ENCODE peak calls at places on chromosomes 3 and 15, in five cellular contexts. A, U, G, P and D are unnamed samples.
A peak's percentile ranks its signal among the peaks of the same experiment; 100 is the strongest.

GRCh38 chr3:192010490-192010889 is 549.5 kb downstream of the PYDC2 start:
- DNase-seq in P (no peak), A (no peak), U (no peak), G (no peak), D (no peak)

GRCh38 chr3:11736136-11736833 is 92.6 kb upstream of the VGLL4 start:
- DNase-seq in U (no peak), A (no peak), P (no peak), G (no peak), D (no peak)

GRCh38 chr15:62124953-62125263 is 40.2 kb downstream of the C2CD4B start:
- DNase-seq in A (no peak), U (no peak), G (no peak), P (no peak), D (no peak)

GRCh38 chr3:97896129-97896528 is 74.3 kb downstream of the CRYBG3 start:
- DNase-seq in G (no peak), A (no peak), P (no peak), U (no peak), D (no peak)

GRCh38 chr3:10772230-10773161 is 43.5 kb upstream of the SLC6A11 start:
- DNase-seq in A (no peak), U (peak; percentile 36), G (no peak), P (no peak), D (no peak)

GRCh38 chr3:184171562-184171961 is 3.1 kb upstream of the AP2M1 start:
- DNase-seq in P (no peak), U (peak; percentile 62), A (no peak), G (no peak), D (peak; percentile 38)

GRCh38 chr15:92869263-92869940 is 30.7 kb upstream of the CHD2 start:
- DNase-seq in A (no peak), P (no peak), U (peak; percentile 81), G (no peak), D (peak; percentile 61)

GRCh38 chr15:61063875-61064320 is 165.2 kb downstream of the RORA start:
- DNase-seq in U (peak; percentile 70), G (no peak), P (no peak), A (no peak), D (no peak)

GRCh38 chr15:42371125-42371524 is 11.8 kb downstream of the CAPN3 start:
- DNase-seq in A (no peak), U (peak; percentile 32), G (no peak), P (peak; percentile 23), D (peak; percentile 50)

GRCh38 chr15:98959640-98960007 is 48.0 kb downstream of the PGPEP1L start:
- DNase-seq in P (no peak), U (no peak), G (no peak), A (no peak), D (no peak)

GRCh38 chr15:74525328-74525727 is 15.7 kb upstream of the ARID3B start:
- DNase-seq in P (no peak), G (no peak), U (peak; percentile 58), A (no peak), D (no peak)

GRCh38 chr3:151925419-151925818 is 52.0 kb downstream of the SUCNR1 start:
- DNase-seq in U (no peak), A (no peak), P (no peak), G (no peak), D (no peak)

GRCh38 chr15:86850939-86851338 is 771.3 kb downstream of the AGBL1 start:
- DNase-seq in P (no peak), G (peak; percentile 28), U (no peak), A (no peak), D (no peak)

GRCh38 chr3:44914936-44915335 is 40.5 kb downstream of the TGM4 start:
- DNase-seq in A (peak; percentile 48), U (peak; percentile 44), P (no peak), G (peak; percentile 46), D (no peak)

DNA sequence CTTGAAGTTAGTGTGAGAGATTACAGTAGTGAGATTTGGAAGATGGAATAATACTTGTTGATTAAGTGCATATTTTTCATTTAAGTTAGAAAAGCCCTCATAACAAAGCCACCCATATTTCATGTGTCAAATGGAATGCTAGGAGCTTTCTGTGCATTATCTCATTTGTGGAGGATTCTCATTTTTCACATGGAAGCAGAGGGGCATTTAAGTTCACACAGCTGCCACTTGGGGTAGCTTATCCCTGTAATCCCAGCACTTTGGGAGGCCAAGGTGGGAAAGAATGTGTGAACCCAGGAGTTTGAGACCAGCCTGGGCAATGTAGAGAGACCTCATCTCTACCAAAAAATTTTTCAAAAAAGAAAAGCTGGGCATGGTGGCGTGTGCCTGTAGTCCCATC is 55.2 kb downstream of the RAB7A start:
- DNase-seq in P (no peak), G (no peak), A (no peak), U (no peak), D (no peak)
- TF ChIP-seq CTCF in P (no peak), G (no peak), A (no peak), U (no peak), D (no peak)

DNA sequence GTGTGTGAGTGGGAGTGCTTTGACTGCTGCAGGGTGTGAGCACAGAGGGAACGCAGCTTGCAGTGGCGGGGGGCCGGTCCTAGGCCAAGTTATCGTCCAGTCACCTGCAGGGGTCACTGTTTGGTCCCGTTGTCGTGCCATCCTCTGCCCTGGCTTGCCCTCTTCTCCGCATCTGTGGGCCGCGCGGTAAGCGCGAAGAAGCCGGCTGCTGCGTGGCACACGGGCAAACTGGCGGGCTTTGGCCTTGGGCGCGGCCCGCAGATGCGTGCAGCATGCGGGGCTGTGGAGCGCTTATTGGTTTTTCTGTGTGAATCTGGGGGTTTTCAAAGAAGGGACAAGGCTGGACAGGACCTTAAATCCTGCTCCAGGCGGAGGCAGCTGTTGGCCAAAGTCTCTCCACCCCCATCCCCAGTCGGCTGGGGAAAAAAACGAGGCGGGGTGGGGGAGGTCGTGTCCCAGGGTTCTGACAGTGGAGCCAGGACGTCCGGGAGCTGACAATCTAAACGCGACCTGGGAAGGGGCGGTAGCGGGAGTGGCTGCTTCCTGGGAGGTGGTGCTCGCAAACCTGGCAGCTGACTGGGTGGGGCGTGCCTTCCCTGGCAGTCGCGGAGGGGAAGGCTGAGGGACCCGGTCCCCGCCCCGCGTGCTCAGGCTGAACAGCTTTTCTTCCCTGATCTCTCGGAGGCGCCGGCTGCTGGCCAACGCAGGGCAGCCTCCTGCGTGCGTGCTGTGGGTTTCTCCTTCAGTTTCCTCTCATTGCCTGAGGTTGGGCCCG is 39.7 kb upstream of the VEPH1 start:
- DNase-seq in P (peak; percentile 71), U (peak; percentile 32), A (peak; percentile 84), G (peak; percentile 46), D (peak; percentile 47)
- TF ChIP-seq CTCF in P (peak; percentile 30), U (no peak), A (no peak), G (peak; percentile 46), D (peak; percentile 35)

DNA sequence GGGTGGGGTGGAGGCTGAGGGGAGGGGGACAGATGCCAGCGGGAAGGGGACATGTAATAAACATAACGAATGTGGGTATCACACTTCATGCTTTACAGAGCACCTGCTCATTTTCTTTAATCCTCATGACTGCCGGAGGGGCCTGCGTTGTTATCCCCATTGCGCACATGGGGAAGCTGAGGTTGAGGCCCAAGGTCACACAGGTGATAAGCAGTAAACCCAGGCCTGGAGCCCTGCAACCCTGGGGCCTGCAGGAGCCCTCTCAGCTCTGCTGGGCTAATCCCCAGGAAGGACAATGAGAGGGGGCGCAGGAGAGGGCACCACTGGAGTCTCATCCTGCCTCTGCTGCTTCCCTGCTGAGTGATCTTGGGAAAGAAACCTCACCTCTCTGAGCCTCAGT is 64.3 kb downstream of the MEGF11 start:
- DNase-seq in P (no peak), U (no peak), G (no peak), A (no peak), D (no peak)
- TF ChIP-seq CTCF in P (no peak), U (no peak), G (no peak), A (no peak), D (no peak)

GRCh38 chr3:46162975-46163550 is 45.0 kb downstream of the CCR1 start:
- DNase-seq in G (no peak), P (no peak), A (no peak), U (peak; percentile 78), D (peak; percentile 9)
- TF ChIP-seq CTCF in G (no peak), P (peak; percentile 4), A (no peak), U (no peak), D (peak; percentile 29)